ENCODE peak calls at places on chromosomes 16 and 17, in six cellular contexts. One of them, this sample, is unnamed.

GRCh38 chr17:80892900-80893603 is 98.6 kb upstream of the CHMP6 start:
- DNase-seq in mucosa of descending colon: no peak
- DNase-seq in AG04449: no peak
- DNase-seq in lower leg skin: peak
- DNase-seq in AG04450: peak
- DNase-seq in lung: no peak
- DNase-seq in this sample: peak

GRCh38 chr17:7177954-7178477 is 1.2 kb downstream of the ASGR1 start:
- DNase-seq in lower leg skin: no peak
- DNase-seq in AG04450: no peak
- DNase-seq in lung: no peak
- DNase-seq in mucosa of descending colon: no peak
- DNase-seq in AG04449: no peak
- DNase-seq in this sample: no peak

GRCh38 chr17:74736423-74737298 is at the start of gene RAB37:
- DNase-seq in AG04450: no peak
- DNase-seq in mucosa of descending colon: peak
- DNase-seq in AG04449: no peak
- DNase-seq in lung: no peak
- DNase-seq in lower leg skin: no peak
- DNase-seq in this sample: no peak

GRCh38 chr16:48613061-48613957 is 3.3 kb upstream of the N4BP1 start:
- DNase-seq in mucosa of descending colon: no peak
- DNase-seq in AG04449: peak
- DNase-seq in lung: no peak
- DNase-seq in AG04450: peak
- DNase-seq in lower leg skin: no peak
- DNase-seq in this sample: no peak

GRCh38 chr17:44269795-44270320 is 1.9 kb upstream of the SLC4A1 start:
- DNase-seq in AG04450: no peak
- DNase-seq in AG04449: no peak
- DNase-seq in mucosa of descending colon: no peak
- DNase-seq in lower leg skin: no peak
- DNase-seq in lung: no peak
- DNase-seq in this sample: no peak

GRCh38 chr17:75806822-75807500 is 22.4 kb downstream of the UNK start:
- DNase-seq in AG04449: no peak
- DNase-seq in mucosa of descending colon: no peak
- DNase-seq in AG04450: no peak
- DNase-seq in lung: no peak
- DNase-seq in lower leg skin: no peak
- DNase-seq in this sample: no peak

GRCh38 chr16:272633-273546 is 2.9 kb downstream of the RGS11 start:
- DNase-seq in AG04449: no peak
- DNase-seq in AG04450: no peak
- DNase-seq in lower leg skin: no peak
- DNase-seq in mucosa of descending colon: no peak
- DNase-seq in lung: no peak
- DNase-seq in this sample: no peak

GRCh38 chr16:57757883-57758282 is 22.3 kb downstream of the KATNB1 start:
- DNase-seq in lung: no peak
- DNase-seq in AG04450: no peak
- DNase-seq in lower leg skin: no peak
- DNase-seq in mucosa of descending colon: peak
- DNase-seq in AG04449: no peak
- DNase-seq in this sample: no peak

GRCh38 chr17:68621065-68621464 is 19.9 kb upstream of the FAM20A start:
- DNase-seq in mucosa of descending colon: no peak
- DNase-seq in AG04449: no peak
- DNase-seq in lower leg skin: no peak
- DNase-seq in lung: no peak
- DNase-seq in AG04450: no peak
- DNase-seq in this sample: no peak

GRCh38 chr16:68383858-68384257 is 64.5 kb downstream of the SMPD3 start:
- DNase-seq in lung: no peak
- DNase-seq in AG04449: no peak
- DNase-seq in AG04450: no peak
- DNase-seq in lower leg skin: no peak
- DNase-seq in mucosa of descending colon: peak
- DNase-seq in this sample: no peak

GRCh38 chr17:1177099-1177996 is 2.4 kb downstream of the ABR start:
- DNase-seq in AG04449: no peak
- DNase-seq in lower leg skin: no peak
- DNase-seq in lung: no peak
- DNase-seq in mucosa of descending colon: no peak
- DNase-seq in AG04450: no peak
- DNase-seq in this sample: no peak

GRCh38 chr16:6104423-6104822 is 1006.8 kb upstream of the EEF2KMT start:
- DNase-seq in mucosa of descending colon: no peak
- DNase-seq in lower leg skin: no peak
- DNase-seq in AG04450: no peak
- DNase-seq in AG04449: no peak
- DNase-seq in lung: no peak
- DNase-seq in this sample: no peak

GRCh38 chr17:5530265-5530782 is 44.0 kb downstream of the MIS12 start:
- DNase-seq in lower leg skin: no peak
- DNase-seq in AG04449: no peak
- DNase-seq in lung: no peak
- DNase-seq in AG04450: no peak
- DNase-seq in mucosa of descending colon: no peak
- DNase-seq in this sample: no peak

GRCh38 chr17:27153005-27153404 is 140.9 kb upstream of the WSB1 start:
- DNase-seq in AG04449: no peak
- DNase-seq in mucosa of descending colon: no peak
- DNase-seq in lung: no peak
- DNase-seq in AG04450: no peak
- DNase-seq in lower leg skin: no peak
- DNase-seq in this sample: no peak

GRCh38 chr17:45429338-45430005 is 3.2 kb downstream of the ARHGAP27 start:
- DNase-seq in lower leg skin: no peak
- DNase-seq in AG04450: no peak
- DNase-seq in AG04449: no peak
- DNase-seq in lung: no peak
- DNase-seq in mucosa of descending colon: peak
- DNase-seq in this sample: no peak

GRCh38 chr16:27244363-27244755 is 24.2 kb downstream of the NSMCE1 start:
- DNase-seq in AG04450: no peak
- DNase-seq in lower leg skin: no peak
- DNase-seq in mucosa of descending colon: no peak
- DNase-seq in lung: no peak
- DNase-seq in AG04449: no peak
- DNase-seq in this sample: no peak

GRCh38 chr17:36674278-36674650 is 72.9 kb downstream of the MRM1 start:
- DNase-seq in mucosa of descending colon: no peak
- DNase-seq in lung: no peak
- DNase-seq in AG04450: no peak
- DNase-seq in lower leg skin: no peak
- DNase-seq in AG04449: no peak
- DNase-seq in this sample: no peak

GRCh38 chr17:153851-154250 is 16.5 kb downstream of the SCGB1C2 start:
- DNase-seq in AG04449: no peak
- DNase-seq in AG04450: no peak
- DNase-seq in lower leg skin: no peak
- DNase-seq in lung: no peak
- DNase-seq in mucosa of descending colon: peak
- DNase-seq in this sample: no peak

GRCh38 chr17:80191720-80192265 is 22.0 kb downstream of the CARD14 start:
- DNase-seq in lung: no peak
- DNase-seq in AG04449: no peak
- DNase-seq in lower leg skin: peak
- DNase-seq in mucosa of descending colon: no peak
- DNase-seq in AG04450: no peak
- DNase-seq in this sample: no peak

GRCh38 chr16:66238696-66239095 is 127.8 kb upstream of the CDH5 start:
- DNase-seq in mucosa of descending colon: no peak
- DNase-seq in AG04449: no peak
- DNase-seq in lower leg skin: no peak
- DNase-seq in lung: no peak
- DNase-seq in AG04450: no peak
- DNase-seq in this sample: no peak

GRCh38 chr17:29573871-29574731 is 5.6 kb downstream of the TP53I13 start:
- DNase-seq in mucosa of descending colon: peak
- DNase-seq in AG04449: no peak
- DNase-seq in AG04450: no peak
- DNase-seq in lung: no peak
- DNase-seq in lower leg skin: no peak
- DNase-seq in this sample: no peak

GRCh38 chr17:20925091-20925490 is 117.7 kb downstream of the USP22 start:
- DNase-seq in mucosa of descending colon: no peak
- DNase-seq in lower leg skin: no peak
- DNase-seq in AG04449: no peak
- DNase-seq in AG04450: no peak
- DNase-seq in lung: no peak
- DNase-seq in this sample: no peak

GRCh38 chr16:11100239-11100750 is 155.7 kb downstream of the SOCS1 start:
- DNase-seq in AG04450: peak
- DNase-seq in lower leg skin: peak
- DNase-seq in AG04449: no peak
- DNase-seq in lung: no peak
- DNase-seq in mucosa of descending colon: no peak
- DNase-seq in this sample: peak

GRCh38 chr17:48391460-48391859 is 38.6 kb downstream of the SKAP1 start:
- DNase-seq in mucosa of descending colon: no peak
- DNase-seq in lower leg skin: no peak
- DNase-seq in lung: no peak
- DNase-seq in AG04449: no peak
- DNase-seq in AG04450: no peak
- DNase-seq in this sample: no peak

GRCh38 chr17:82201498-82201910 is 11.1 kb downstream of the CCDC57 start:
- DNase-seq in AG04449: no peak
- DNase-seq in lower leg skin: no peak
- DNase-seq in AG04450: no peak
- DNase-seq in mucosa of descending colon: no peak
- DNase-seq in lung: no peak
- DNase-seq in this sample: no peak

GRCh38 chr16:81731636-81732035 is 47.5 kb upstream of the PLCG2 start:
- DNase-seq in AG04449: no peak
- DNase-seq in AG04450: no peak
- DNase-seq in lung: no peak
- DNase-seq in mucosa of descending colon: no peak
- DNase-seq in lower leg skin: no peak
- DNase-seq in this sample: no peak
- TF ChIP-seq CTCF in AG04449: no peak
- TF ChIP-seq CTCF in AG04450: no peak
- TF ChIP-seq CTCF in lung: no peak
- TF ChIP-seq CTCF in mucosa of descending colon: no peak
- TF ChIP-seq CTCF in lower leg skin: no peak
- TF ChIP-seq CTCF in this sample: no peak

GRCh38 chr17:65942592-65942991 is 249.3 kb downstream of the CEP112 start:
- DNase-seq in lung: no peak
- DNase-seq in AG04449: no peak
- DNase-seq in lower leg skin: no peak
- DNase-seq in mucosa of descending colon: no peak
- DNase-seq in AG04450: no peak
- DNase-seq in this sample: no peak

GRCh38 chr17:65936013-65936412 is 255.9 kb downstream of the CEP112 start:
- DNase-seq in lung: no peak
- DNase-seq in AG04450: no peak
- DNase-seq in AG04449: peak
- DNase-seq in mucosa of descending colon: no peak
- DNase-seq in lower leg skin: no peak
- DNase-seq in this sample: no peak

GRCh38 chr17:65941500-65941899 is 250.4 kb downstream of the CEP112 start:
- DNase-seq in AG04450: no peak
- DNase-seq in lower leg skin: no peak
- DNase-seq in AG04449: no peak
- DNase-seq in mucosa of descending colon: no peak
- DNase-seq in lung: no peak
- DNase-seq in this sample: no peak
- TF ChIP-seq CTCF in AG04450: peak
- TF ChIP-seq CTCF in lower leg skin: no peak
- TF ChIP-seq CTCF in AG04449: no peak
- TF ChIP-seq CTCF in mucosa of descending colon: no peak
- TF ChIP-seq CTCF in lung: no peak
- TF ChIP-seq CTCF in this sample: no peak

GRCh38 chr17:66038125-66038524 is 153.8 kb downstream of the CEP112 start:
- DNase-seq in mucosa of descending colon: no peak
- DNase-seq in lung: no peak
- DNase-seq in lower leg skin: no peak
- DNase-seq in AG04449: no peak
- DNase-seq in AG04450: no peak
- DNase-seq in this sample: no peak
- TF ChIP-seq CTCF in mucosa of descending colon: no peak
- TF ChIP-seq CTCF in lung: no peak
- TF ChIP-seq CTCF in lower leg skin: no peak
- TF ChIP-seq CTCF in AG04449: no peak
- TF ChIP-seq CTCF in AG04450: no peak
- TF ChIP-seq CTCF in this sample: no peak

GRCh38 chr16:8632675-8633182 is 11.2 kb downstream of the METTL22 start:
- DNase-seq in AG04450: no peak
- DNase-seq in mucosa of descending colon: no peak
- DNase-seq in AG04449: no peak
- DNase-seq in lower leg skin: peak
- DNase-seq in lung: peak
- DNase-seq in this sample: no peak

GRCh38 chr16:8631818-8632217 is 10.3 kb downstream of the METTL22 start:
- DNase-seq in lower leg skin: no peak
- DNase-seq in AG04450: no peak
- DNase-seq in lung: no peak
- DNase-seq in AG04449: no peak
- DNase-seq in mucosa of descending colon: no peak
- DNase-seq in this sample: no peak

GRCh38 chr16:8631373-8631772 is 9.9 kb downstream of the METTL22 start:
- DNase-seq in AG04449: no peak
- DNase-seq in lower leg skin: no peak
- DNase-seq in mucosa of descending colon: no peak
- DNase-seq in lung: no peak
- DNase-seq in AG04450: no peak
- DNase-seq in this sample: no peak

GRCh38 chr16:8628981-8629725 is 7.7 kb downstream of the METTL22 start:
- DNase-seq in lung: no peak
- DNase-seq in AG04450: no peak
- DNase-seq in lower leg skin: no peak
- DNase-seq in mucosa of descending colon: no peak
- DNase-seq in AG04449: no peak
- DNase-seq in this sample: no peak

DNA sequence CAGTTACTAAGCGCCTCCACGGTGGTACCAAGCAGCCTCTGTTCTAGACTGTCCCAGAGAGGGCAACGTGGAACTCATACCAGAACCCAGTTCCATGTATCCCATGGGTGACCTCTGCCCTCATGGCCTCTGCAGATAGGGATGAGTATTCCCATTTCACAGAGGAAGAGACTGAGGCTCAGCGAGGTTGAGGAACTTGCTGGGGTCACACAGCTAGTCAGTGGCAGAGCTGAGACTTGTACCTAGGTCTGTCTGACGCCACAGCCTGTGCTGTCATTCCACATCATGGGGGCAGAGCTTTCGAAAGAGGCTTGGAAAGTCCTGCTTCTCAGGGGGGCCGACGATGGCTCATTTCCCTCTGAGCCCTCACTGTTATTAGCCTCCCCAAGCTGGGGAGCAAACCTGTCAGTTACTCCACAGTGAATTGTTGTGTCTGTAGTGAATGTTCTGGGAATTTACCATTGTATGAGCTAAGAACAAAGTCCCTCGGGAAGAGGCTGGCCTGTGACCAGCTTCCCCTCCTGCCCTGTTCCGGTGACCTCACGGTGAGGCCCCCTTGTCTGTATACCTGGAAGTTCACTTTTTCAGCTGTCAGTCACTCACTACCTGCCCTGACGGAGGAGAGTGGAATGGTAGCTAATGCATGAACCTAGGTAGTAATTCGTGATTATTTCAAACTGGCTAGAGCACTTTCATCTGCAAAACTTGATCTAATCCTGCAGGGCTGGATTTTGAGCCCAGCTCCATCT is 8.9 kb downstream of the METTL22 start:
- DNase-seq in mucosa of descending colon: no peak
- DNase-seq in lower leg skin: no peak
- DNase-seq in lung: no peak
- DNase-seq in AG04450: no peak
- DNase-seq in AG04449: no peak
- DNase-seq in this sample: no peak
- TF ChIP-seq CTCF in mucosa of descending colon: no peak
- TF ChIP-seq CTCF in lower leg skin: no peak
- TF ChIP-seq CTCF in lung: no peak
- TF ChIP-seq CTCF in AG04450: no peak
- TF ChIP-seq CTCF in AG04449: no peak
- TF ChIP-seq CTCF in this sample: no peak

This sample was measured in retinal pigment epithelial cell.